ENCODE peak calls at places on chromosomes 5 and 9, in five cellular contexts. One of them, this sample, is unnamed.
A peak's percentile ranks its signal among the peaks of the same experiment; 100 is the strongest.

GRCh38 chr9:5764130-5764868 is 68.6 kb downstream of the ERMP1 start:
- DNase-seq in Caco-2: no peak
- DNase-seq in adrenal gland: no peak
- DNase-seq in astrocyte of the spinal cord: no peak
- DNase-seq in K562: no peak
- DNase-seq in this sample: no peak

GRCh38 chr9:671997-672396 is 169.5 kb upstream of the DMRT1 start:
- DNase-seq in Caco-2: no peak
- DNase-seq in adrenal gland: no peak
- DNase-seq in astrocyte of the spinal cord: no peak
- DNase-seq in K562: no peak
- DNase-seq in this sample: no peak

GRCh38 chr5:98839469-98840383 is 66.3 kb downstream of the RGMB start:
- DNase-seq in Caco-2: no peak
- DNase-seq in adrenal gland: no peak
- DNase-seq in astrocyte of the spinal cord: no peak
- DNase-seq in K562: no peak
- DNase-seq in this sample: no peak

GRCh38 chr9:69549310-69550202 is 122.6 kb downstream of the APBA1 start:
- DNase-seq in Caco-2: no peak
- DNase-seq in adrenal gland: no peak
- DNase-seq in astrocyte of the spinal cord: peak; percentile 57
- DNase-seq in K562: peak; percentile 30
- DNase-seq in this sample: no peak

GRCh38 chr5:12910611-12911010 is 1006.4 kb upstream of the CTNND2 start:
- DNase-seq in Caco-2: no peak
- DNase-seq in adrenal gland: no peak
- DNase-seq in astrocyte of the spinal cord: no peak
- DNase-seq in K562: no peak
- DNase-seq in this sample: no peak

GRCh38 chr5:134258896-134259295 is 33.0 kb upstream of the PPP2CA start:
- DNase-seq in Caco-2: no peak
- DNase-seq in adrenal gland: no peak
- DNase-seq in astrocyte of the spinal cord: no peak
- DNase-seq in K562: no peak
- DNase-seq in this sample: no peak

GRCh38 chr5:81826128-81826527 is 75.2 kb upstream of the SSBP2 start:
- DNase-seq in Caco-2: no peak
- DNase-seq in adrenal gland: no peak
- DNase-seq in astrocyte of the spinal cord: no peak
- DNase-seq in K562: no peak
- DNase-seq in this sample: no peak

GRCh38 chr5:39650234-39650816 is 225.5 kb upstream of the DAB2 start:
- DNase-seq in Caco-2: no peak
- DNase-seq in adrenal gland: no peak
- DNase-seq in astrocyte of the spinal cord: peak; percentile 64
- DNase-seq in K562: no peak
- DNase-seq in this sample: no peak

GRCh38 chr5:43129161-43129560 is 8.4 kb downstream of the ZNF131 start:
- DNase-seq in Caco-2: no peak
- DNase-seq in adrenal gland: no peak
- DNase-seq in astrocyte of the spinal cord: no peak
- DNase-seq in K562: no peak
- DNase-seq in this sample: no peak

GRCh38 chr9:130682490-130683121 is 11.0 kb upstream of the EXOSC2 start:
- DNase-seq in Caco-2: peak; percentile 78
- DNase-seq in adrenal gland: peak; percentile 91
- DNase-seq in astrocyte of the spinal cord: peak; percentile 69
- DNase-seq in K562: peak; percentile 74
- DNase-seq in this sample: peak; percentile 45

GRCh38 chr5:31382051-31382878 is 149.6 kb downstream of the DROSHA start:
- DNase-seq in Caco-2: no peak
- DNase-seq in adrenal gland: no peak
- DNase-seq in astrocyte of the spinal cord: peak; percentile 40
- DNase-seq in K562: no peak
- DNase-seq in this sample: no peak

GRCh38 chr5:132819468-132819867 is 6.4 kb downstream of the SOWAHA start:
- DNase-seq in Caco-2: no peak
- DNase-seq in adrenal gland: no peak
- DNase-seq in astrocyte of the spinal cord: no peak
- DNase-seq in K562: no peak
- DNase-seq in this sample: no peak

GRCh38 chr5:137935190-137935589 is 45.9 kb downstream of the PKD2L2 start:
- DNase-seq in Caco-2: no peak
- DNase-seq in adrenal gland: no peak
- DNase-seq in astrocyte of the spinal cord: no peak
- DNase-seq in K562: no peak
- DNase-seq in this sample: no peak

GRCh38 chr5:154286557-154286956 is 96.0 kb downstream of the GALNT10 start:
- DNase-seq in Caco-2: no peak
- DNase-seq in adrenal gland: no peak
- DNase-seq in astrocyte of the spinal cord: no peak
- DNase-seq in K562: no peak
- DNase-seq in this sample: no peak

GRCh38 chr5:116455061-116455460 is 119.6 kb downstream of the SEMA6A start:
- DNase-seq in Caco-2: no peak
- DNase-seq in adrenal gland: no peak
- DNase-seq in astrocyte of the spinal cord: peak; percentile 63
- DNase-seq in K562: no peak
- DNase-seq in this sample: no peak

DNA sequence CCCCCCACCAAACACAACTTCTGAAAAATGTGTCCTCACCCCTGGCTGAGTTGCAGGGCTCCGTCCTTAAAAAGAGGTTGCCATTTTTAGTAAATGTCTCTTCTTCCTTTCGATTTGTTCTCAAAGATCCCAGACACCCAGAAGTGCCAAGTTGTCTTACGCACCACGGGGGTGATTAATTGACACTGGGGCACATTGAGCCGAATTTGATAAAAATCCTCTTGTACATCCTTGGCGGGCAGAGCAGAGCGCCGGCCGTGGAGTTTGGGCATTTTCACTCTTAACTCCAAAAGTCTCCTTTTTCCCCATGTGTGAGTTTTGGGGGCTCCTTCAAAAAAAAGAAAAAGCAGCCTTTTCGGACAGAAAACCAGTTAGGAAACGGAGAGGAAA is 4.5 kb downstream of the LMX1B start:
- DNase-seq in Caco-2: no peak
- DNase-seq in adrenal gland: no peak
- DNase-seq in astrocyte of the spinal cord: no peak
- DNase-seq in K562: no peak
- DNase-seq in this sample: no peak
- H3K4me3 ChIP-seq in Caco-2: no peak overlapping the region
- H3K4me3 ChIP-seq in adrenal gland: no peak overlapping the region
- H3K4me3 ChIP-seq in astrocyte of the spinal cord: no peak overlapping the region
- H3K4me3 ChIP-seq in K562: no peak overlapping the region
- H3K4me3 ChIP-seq in this sample: no peak overlapping the region

DNA sequence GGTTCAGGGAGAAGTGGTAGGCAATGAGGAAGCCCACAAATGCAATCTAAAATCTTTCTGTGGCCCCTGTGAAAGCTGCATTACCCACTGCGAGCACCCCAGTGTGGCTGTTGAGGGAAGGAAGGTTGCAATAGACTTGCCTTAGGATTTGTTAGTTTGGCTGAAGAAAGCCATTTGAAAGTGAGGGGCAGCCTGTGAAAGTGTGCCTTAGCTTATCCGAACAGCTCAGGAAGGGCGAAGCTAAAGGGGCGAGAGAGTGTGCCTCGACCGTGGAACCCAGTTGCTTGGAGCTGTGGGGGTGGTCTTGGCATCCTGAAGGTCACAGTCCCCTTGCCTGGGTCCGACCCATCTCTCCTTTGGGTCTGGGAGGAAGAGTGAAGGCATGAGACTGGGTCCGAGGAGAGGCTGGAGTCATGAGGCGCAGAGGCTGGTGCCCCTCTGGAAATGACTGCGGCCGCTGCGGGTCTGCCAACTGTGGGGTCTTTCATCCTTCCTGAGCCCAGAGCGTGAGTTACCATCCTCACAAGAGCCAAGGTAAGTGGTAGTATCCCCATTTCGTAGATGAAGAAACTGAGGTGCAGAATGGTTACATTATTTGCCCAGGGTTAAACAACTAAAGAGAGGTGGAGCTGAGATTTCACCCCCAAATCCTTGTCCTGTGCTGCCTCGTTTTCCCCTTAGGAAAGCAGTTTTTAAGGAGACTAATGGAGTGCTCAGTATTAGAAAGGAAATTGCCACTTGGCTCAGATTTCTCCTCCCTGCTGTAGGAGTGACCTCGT is 24.4 kb downstream of the SLC25A25 start:
- DNase-seq in Caco-2: no peak
- DNase-seq in adrenal gland: no peak
- DNase-seq in astrocyte of the spinal cord: no peak
- DNase-seq in K562: no peak
- DNase-seq in this sample: no peak
- H3K4me3 ChIP-seq in Caco-2: no peak overlapping the region
- H3K4me3 ChIP-seq in adrenal gland: no peak overlapping the region
- H3K4me3 ChIP-seq in astrocyte of the spinal cord: peak overlapping the region; percentile 49
- H3K4me3 ChIP-seq in K562: no peak overlapping the region
- H3K4me3 ChIP-seq in this sample: no peak overlapping the region

DNA sequence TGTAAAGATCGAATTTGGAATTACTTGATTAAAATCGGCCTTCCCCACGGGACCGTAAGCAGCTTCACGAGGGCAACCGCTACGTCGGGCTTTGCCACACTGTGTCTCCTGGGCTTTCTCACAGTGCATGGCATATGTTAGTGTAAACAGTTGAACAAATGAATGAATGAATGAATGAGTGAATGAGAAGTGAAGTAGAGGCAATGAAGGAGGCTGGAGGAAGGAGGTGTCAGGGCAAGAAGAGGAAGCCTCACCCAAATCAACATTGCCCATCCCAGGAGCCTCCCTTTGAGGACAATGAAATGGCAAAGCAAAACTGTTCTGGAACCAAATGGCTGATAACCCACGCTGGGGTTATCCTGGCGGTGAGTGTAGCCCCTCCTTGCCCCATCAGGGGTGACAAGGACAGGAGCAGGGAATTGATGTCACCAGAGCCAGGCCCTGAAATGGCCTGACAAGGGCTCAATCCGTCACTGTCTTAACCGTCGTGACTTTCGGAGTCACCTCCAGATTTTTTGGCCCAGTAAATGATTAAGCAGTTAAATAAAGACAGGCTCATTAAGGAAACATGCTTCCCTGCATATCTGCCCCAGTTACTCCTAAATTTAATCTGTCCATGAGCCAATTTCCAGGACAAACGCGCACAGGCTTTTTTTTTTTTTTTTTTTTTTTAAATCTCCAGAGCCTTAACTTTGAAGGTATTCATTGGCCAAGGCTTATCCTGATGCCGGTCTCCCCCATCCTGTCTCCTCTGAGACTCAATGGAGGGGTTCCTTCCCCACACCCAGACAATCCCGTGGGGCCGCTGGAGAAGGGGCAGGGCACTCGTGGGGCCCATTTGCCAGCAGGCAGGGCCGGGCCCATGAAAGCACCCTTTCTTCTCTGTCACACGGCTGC is 88.4 kb upstream of the BOD1 start:
- DNase-seq in Caco-2: no peak
- DNase-seq in adrenal gland: peak; percentile 72
- DNase-seq in astrocyte of the spinal cord: no peak
- DNase-seq in K562: no peak
- DNase-seq in this sample: no peak
- H3K4me3 ChIP-seq in Caco-2: no peak overlapping the region
- H3K4me3 ChIP-seq in adrenal gland: no peak overlapping the region
- H3K4me3 ChIP-seq in astrocyte of the spinal cord: no peak overlapping the region
- H3K4me3 ChIP-seq in K562: no peak overlapping the region
- H3K4me3 ChIP-seq in this sample: no peak overlapping the region

DNA sequence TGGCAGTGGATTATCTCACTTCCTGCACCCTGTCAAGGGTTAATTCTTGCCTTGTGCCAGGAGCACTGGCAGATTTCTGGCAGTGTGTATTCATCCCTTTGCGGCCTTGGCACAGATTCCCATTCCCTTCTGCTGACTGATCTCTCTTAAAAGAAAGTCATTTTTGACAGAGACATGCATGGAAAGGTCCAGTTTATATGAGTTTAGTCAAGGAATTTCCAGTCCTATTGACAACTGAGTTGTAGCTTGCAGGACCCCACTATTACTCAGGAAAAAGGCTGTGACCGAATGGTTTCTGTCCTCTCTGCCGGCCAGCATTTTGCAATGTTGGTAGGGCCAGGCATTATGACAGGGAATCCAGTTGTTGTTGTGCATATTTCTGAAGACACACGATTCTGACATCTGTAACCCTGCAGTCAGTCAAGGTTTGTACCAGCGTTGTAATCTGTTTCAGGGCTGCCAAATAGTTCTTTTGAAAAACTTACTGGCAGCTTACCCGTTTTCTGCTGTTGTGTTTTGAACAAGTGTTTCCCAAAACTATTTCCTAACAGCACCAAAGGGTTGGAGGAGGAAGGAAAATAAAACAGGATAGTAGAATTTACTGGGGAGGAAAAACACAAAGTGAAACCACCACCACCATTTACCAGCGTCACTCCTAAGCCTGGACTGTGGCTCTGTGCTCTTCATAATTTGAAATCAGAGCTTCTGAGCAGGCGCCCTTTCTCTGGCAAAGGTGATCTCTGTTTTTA is 243.4 kb upstream of the KLF4 start:
- DNase-seq in Caco-2: no peak
- DNase-seq in adrenal gland: peak; percentile 91
- DNase-seq in astrocyte of the spinal cord: peak; percentile 67
- DNase-seq in K562: no peak
- DNase-seq in this sample: peak; percentile 76
- H3K4me3 ChIP-seq in Caco-2: no peak overlapping the region
- H3K4me3 ChIP-seq in adrenal gland: no peak overlapping the region
- H3K4me3 ChIP-seq in astrocyte of the spinal cord: no peak overlapping the region
- H3K4me3 ChIP-seq in K562: no peak overlapping the region
- H3K4me3 ChIP-seq in this sample: no peak overlapping the region